ENCODE peak calls at places on chromosomes 7 and 10, in ten cellular contexts. D, S, I, O, K, T, V, W, A and L are unnamed samples. For H3K4me1, the result is how much of the 10 kb centered on the place peaks cover.

GRCh38 chr7:50534690-50535290 is 30.4 kb downstream of the DDC start:
- DNase-seq in D (peak), S (no peak), I (peak), O (peak), K (no peak), T (no peak), V (no peak), W (no peak), A (peak), L (no peak)

GRCh38 chr10:77279207-77279606 is 358.4 kb downstream of the KCNMA1 start:
- DNase-seq in D (no peak), S (no peak), I (no peak), O (no peak), K (no peak), T (peak), V (no peak), W (no peak), A (peak), L (no peak)

GRCh38 chr10:43867667-43868361 is 219.1 kb upstream of the ZNF32 start:
- DNase-seq in D (peak), S (no peak), I (no peak), O (no peak), K (no peak), T (no peak), V (no peak), W (no peak), A (no peak), L (no peak)

GRCh38 chr10:14302035-14302434 is 28.7 kb downstream of the FRMD4A start:
- DNase-seq in D (peak), S (no peak), I (no peak), O (no peak), K (no peak), T (no peak), V (no peak), W (no peak), A (peak), L (no peak)

GRCh38 chr10:122306282-122306681 is 35.2 kb downstream of the BTBD16 start:
- DNase-seq in D (no peak), S (no peak), I (no peak), O (no peak), K (no peak), T (no peak), V (no peak), W (no peak), A (no peak), L (no peak)

GRCh38 chr10:72162978-72163377 is 52.8 kb upstream of the ANAPC16 start:
- DNase-seq in D (peak), S (no peak), I (no peak), O (no peak), K (no peak), T (no peak), V (no peak), W (no peak), A (peak), L (no peak)

GRCh38 chr7:156558198-156558597 is 82.4 kb upstream of the RNF32 start:
- DNase-seq in D (no peak), S (no peak), I (no peak), O (peak), K (no peak), T (no peak), V (no peak), W (no peak), A (peak), L (no peak)

GRCh38 chr10:86868353-86868752 is 89.1 kb downstream of the MMRN2 start:
- DNase-seq in D (peak), S (peak), I (no peak), O (no peak), K (no peak), T (no peak), V (no peak), W (no peak), A (no peak), L (no peak)

GRCh38 chr7:134741901-134742635 is 37.4 kb upstream of the CALD1 start:
- DNase-seq in D (peak), S (no peak), I (no peak), O (no peak), K (peak), T (no peak), V (no peak), W (no peak), A (peak), L (no peak)

GRCh38 chr7:28509256-28510021 is 97.1 kb downstream of the CREB5 start:
- DNase-seq in D (no peak), S (no peak), I (no peak), O (no peak), K (no peak), T (no peak), V (no peak), W (no peak), A (peak), L (no peak)

GRCh38 chr10:113858541-113858940 is 4.1 kb downstream of the NHLRC2 start:
- DNase-seq in D (peak), S (no peak), I (peak), O (no peak), K (no peak), T (no peak), V (no peak), W (no peak), A (peak), L (no peak)

GRCh38 chr7:106312099-106312871 is 27.5 kb upstream of the NAMPT start:
- DNase-seq in D (no peak), S (no peak), I (no peak), O (no peak), K (no peak), T (no peak), V (no peak), W (no peak), A (peak), L (no peak)

GRCh38 chr10:24951201-24952145 is 933 bp downstream of the PRTFDC1 start:
- DNase-seq in D (peak), S (no peak), I (peak), O (no peak), K (no peak), T (no peak), V (no peak), W (no peak), A (no peak), L (peak)

GRCh38 chr7:21939136-21939857 is 6.4 kb downstream of the CDCA7L start:
- DNase-seq in D (no peak), S (no peak), I (no peak), O (peak), K (no peak), T (no peak), V (no peak), W (no peak), A (no peak), L (no peak)

GRCh38 chr10:43045631-43046287 is 31.1 kb upstream of the RET start:
- DNase-seq in D (no peak), S (no peak), I (no peak), O (no peak), K (no peak), T (no peak), V (peak), W (peak), A (no peak), L (peak)

GRCh38 chr7:16916733-16917132 is 35.0 kb upstream of the AGR3 start:
- DNase-seq in D (no peak), S (no peak), I (no peak), O (no peak), K (no peak), T (no peak), V (no peak), W (no peak), A (no peak), L (no peak)

GRCh38 chr7:127741764-127742375 is 89.9 kb downstream of the SND1 start:
- DNase-seq in D (no peak), S (no peak), I (no peak), O (no peak), K (no peak), T (no peak), V (no peak), W (no peak), A (no peak), L (no peak)

GRCh38 chr10:8137272-8137680 is 82.8 kb downstream of the GATA3 start:
- DNase-seq in D (no peak), S (no peak), I (peak), O (no peak), K (no peak), T (no peak), V (no peak), W (no peak), A (no peak), L (no peak)

GRCh38 chr10:27717191-27717590 is 28.4 kb downstream of the MKX start:
- DNase-seq in D (no peak), S (no peak), I (no peak), O (no peak), K (no peak), T (no peak), V (no peak), W (no peak), A (no peak), L (no peak)

GRCh38 chr7:70037171-70037933 is 439.1 kb downstream of the AUTS2 start:
- DNase-seq in D (no peak), S (no peak), I (no peak), O (no peak), K (no peak), T (no peak), V (no peak), W (no peak), A (no peak), L (no peak)

GRCh38 chr7:52838981-52839411 is 196.4 kb upstream of the POM121L12 start:
- DNase-seq in D (peak), S (no peak), I (no peak), O (no peak), K (no peak), T (no peak), V (no peak), W (no peak), A (no peak), L (no peak)

GRCh38 chr10:61747341-61747740 is 84.6 kb downstream of the CABCOCO1 start:
- DNase-seq in D (no peak), S (no peak), I (no peak), O (no peak), K (no peak), T (no peak), V (no peak), W (no peak), A (peak), L (no peak)

GRCh38 chr7:24825931-24826661 is 68.8 kb upstream of the GSDME start:
- DNase-seq in D (peak), S (no peak), I (peak), O (no peak), K (no peak), T (no peak), V (no peak), W (no peak), A (peak), L (peak)

GRCh38 chr10:23540401-23540800 is 101.5 kb downstream of the OTUD1 start:
- DNase-seq in D (no peak), S (no peak), I (no peak), O (no peak), K (no peak), T (no peak), V (no peak), W (no peak), A (no peak), L (no peak)

GRCh38 chr7:46972205-46972604 is 609.7 kb downstream of the TNS3 start:
- DNase-seq in D (peak), S (no peak), I (no peak), O (no peak), K (no peak), T (no peak), V (no peak), W (no peak), A (peak), L (no peak)

GRCh38 chr10:124903119-124903518 is 38.8 kb upstream of the ZRANB1 start:
- DNase-seq in D (no peak), S (no peak), I (no peak), O (no peak), K (no peak), T (no peak), V (no peak), W (no peak), A (no peak), L (no peak)

GRCh38 chr7:128148676-128149075 is 92.4 kb upstream of the LEP start:
- DNase-seq in D (no peak), S (no peak), I (peak), O (no peak), K (no peak), T (no peak), V (no peak), W (no peak), A (no peak), L (no peak)

GRCh38 chr10:77927343-77928256 is 1.0 kb upstream of the DLG5 start:
- DNase-seq in D (no peak), S (peak), I (peak), O (no peak), K (no peak), T (no peak), V (no peak), W (no peak), A (no peak), L (no peak)

GRCh38 chr7:28688651-28689050 is 269.5 kb downstream of the TRIL start:
- DNase-seq in D (peak), S (no peak), I (no peak), O (no peak), K (peak), T (no peak), V (no peak), W (no peak), A (peak), L (no peak)

GRCh38 chr7:3067193-3067592 is 23.5 kb upstream of the CARD11 start:
- DNase-seq in D (no peak), S (no peak), I (peak), O (no peak), K (no peak), T (no peak), V (no peak), W (no peak), A (no peak), L (no peak)

GRCh38 chr7:50667789-50668226 is 102.6 kb upstream of the DDC start:
- DNase-seq in D (no peak), S (no peak), I (no peak), O (no peak), K (peak), T (no peak), V (peak), W (peak), A (no peak), L (no peak)

GRCh38 chr7:97623333-97623732 is 108.6 kb upstream of the TAC1 start:
- DNase-seq in D (no peak), S (no peak), I (no peak), O (no peak), K (no peak), T (no peak), V (no peak), W (no peak), A (no peak), L (no peak)

GRCh38 chr7:56115852-56116538 is at the start of gene NUPR2:
- DNase-seq in D (no peak), S (no peak), I (peak), O (no peak), K (no peak), T (no peak), V (no peak), W (no peak), A (peak), L (peak)

GRCh38 chr10:102117391-102118159 is 2.6 kb downstream of the LDB1 start:
- DNase-seq in D (peak), S (peak), I (no peak), O (no peak), K (peak), T (peak), V (peak), W (peak), A (peak), L (peak)

GRCh38 chr7:124031919-124032318 is 948 bp downstream of the TMEM229A start:
- DNase-seq in D (peak), S (no peak), I (no peak), O (no peak), K (no peak), T (no peak), V (no peak), W (no peak), A (no peak), L (no peak)

GRCh38 chr7:124030964-124031363 is 1.9 kb downstream of the TMEM229A start:
- DNase-seq in D (no peak), S (no peak), I (no peak), O (no peak), K (no peak), T (no peak), V (no peak), W (no peak), A (no peak), L (no peak)

GRCh38 chr7:124032369-124033092 is at the start of gene TMEM229A:
- DNase-seq in D (peak), S (peak), I (peak), O (no peak), K (peak), T (peak), V (peak), W (no peak), A (peak), L (peak)

GRCh38 chr7:124029789-124030188 is 3.1 kb downstream of the TMEM229A start:
- DNase-seq in D (no peak), S (no peak), I (no peak), O (no peak), K (no peak), T (no peak), V (no peak), W (no peak), A (no peak), L (no peak)

GRCh38 chr7:124031406-124031805 is 1.5 kb downstream of the TMEM229A start:
- DNase-seq in D (no peak), S (no peak), I (no peak), O (no peak), K (no peak), T (no peak), V (no peak), W (no peak), A (no peak), L (no peak)
- H3K27ac ChIP-seq in D (no peak), S (no peak), I (no peak), O (no peak), K (no peak), T (no peak), V (no peak), W (no peak), A (no peak), L (no peak)

GRCh38 chr7:74292757-74293576 is 3.8 kb downstream of the CLIP2 start:
- DNase-seq in D (no peak), S (no peak), I (peak), O (no peak), K (no peak), T (peak), V (no peak), W (no peak), A (no peak), L (peak)
- H3K4me1 ChIP-seq in D (under half), S (under half), I (under half), O (under half), K (under half), T (under half), V (half or more), W (under half), A (under half), L (half or more)

DNA sequence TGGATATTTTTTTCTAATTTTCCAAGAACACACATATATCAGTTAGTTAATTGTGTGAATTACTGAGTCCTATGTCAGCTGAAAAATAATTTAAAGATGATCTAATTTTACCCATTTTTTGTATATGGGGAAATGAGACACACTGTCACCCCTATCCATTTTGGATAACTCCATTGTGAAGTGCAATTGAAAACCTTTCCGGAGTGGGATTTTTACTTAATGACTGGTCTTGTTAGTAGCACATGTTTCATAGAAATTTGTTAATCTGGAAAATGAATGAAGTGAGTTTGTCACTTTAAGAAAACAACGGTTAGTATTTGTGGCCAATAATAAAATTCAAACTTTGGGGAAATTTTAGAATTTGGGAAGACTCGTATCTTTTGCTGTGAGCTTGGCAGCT is 2.0 kb downstream of the GARS1 start:
- DNase-seq in D (peak), S (no peak), I (no peak), O (no peak), K (no peak), T (no peak), V (no peak), W (no peak), A (no peak), L (no peak)
- H3K27ac ChIP-seq in D (no peak), S (no peak), I (no peak), O (peak), K (no peak), T (no peak), V (no peak), W (no peak), A (peak), L (peak)

GRCh38 chr7:41628926-41629325 is 74.0 kb downstream of the INHBA start:
- DNase-seq in D (no peak), S (no peak), I (no peak), O (no peak), K (no peak), T (no peak), V (no peak), W (no peak), A (peak), L (no peak)
- H3K4me1 ChIP-seq in D (under half), S (under half), I (under half), O (under half), K (under half), T (under half), V (under half), W (under half), A (under half), L (under half)

GRCh38 chr10:91191581-91191919 is 28.9 kb upstream of the PCGF5 start:
- DNase-seq in D (no peak), S (no peak), I (no peak), O (no peak), K (no peak), T (no peak), V (no peak), W (no peak), A (no peak), L (no peak)

GRCh38 chr10:91194497-91195179 is 25.8 kb upstream of the PCGF5 start:
- DNase-seq in D (peak), S (no peak), I (no peak), O (no peak), K (no peak), T (no peak), V (no peak), W (no peak), A (no peak), L (no peak)

GRCh38 chr10:91188889-91189288 is 31.6 kb upstream of the PCGF5 start:
- DNase-seq in D (no peak), S (no peak), I (no peak), O (no peak), K (no peak), T (no peak), V (no peak), W (no peak), A (no peak), L (no peak)

GRCh38 chr10:91190388-91190870 is 30.0 kb upstream of the PCGF5 start:
- DNase-seq in D (peak), S (no peak), I (no peak), O (no peak), K (no peak), T (no peak), V (no peak), W (no peak), A (no peak), L (no peak)

DNA sequence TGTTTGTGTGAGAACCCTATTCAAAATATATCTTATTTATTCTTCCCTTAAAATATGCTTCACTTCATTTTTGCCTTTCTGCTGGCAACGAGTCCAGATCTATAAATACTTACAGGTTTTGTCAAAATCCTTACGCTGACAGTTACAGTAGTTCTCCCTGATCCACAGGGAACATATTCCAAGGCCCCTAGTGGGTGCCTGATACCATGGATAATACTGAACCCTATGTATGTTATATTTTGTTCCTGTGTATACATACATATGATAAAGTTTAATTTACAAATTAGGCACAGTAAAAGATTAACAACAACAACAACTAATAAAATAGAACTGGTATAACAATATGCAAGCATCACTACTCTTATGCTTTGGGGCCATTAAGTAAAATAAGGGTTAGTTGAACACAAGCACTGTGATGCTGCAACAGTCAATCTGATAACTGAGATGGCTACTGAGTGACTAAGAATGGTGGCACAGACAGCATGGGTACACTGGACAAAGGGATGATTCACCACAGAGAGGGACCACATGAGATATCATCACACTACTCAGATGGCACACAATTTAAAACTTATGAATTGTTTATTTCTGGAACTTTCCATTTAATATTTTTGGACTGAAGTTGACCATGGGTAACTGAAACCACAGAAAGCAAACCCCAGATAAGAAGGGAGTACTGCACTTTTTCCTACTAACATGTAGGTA is 29.4 kb upstream of the PCGF5 start:
- DNase-seq in D (peak), S (no peak), I (no peak), O (no peak), K (no peak), T (no peak), V (no peak), W (no peak), A (peak), L (no peak)
- H3K27ac ChIP-seq in D (no peak), S (no peak), I (no peak), O (no peak), K (peak), T (no peak), V (no peak), W (peak), A (no peak), L (no peak)